ENCODE peak calls at places on chromosome 16, in seven cellular contexts. Z, M, K, B, Y, P and R are unnamed samples.

GRCh38 chr16:35147556-35148504 is 1688.4 kb downstream of the TP53TG3F start:
- DNase-seq in Z (peak; percentile 36), M (no peak), K (no peak), B (no peak), Y (no peak), P (peak; percentile 14), R (no peak)

GRCh38 chr16:72036098-72036497 is 18.2 kb upstream of the HP start:
- DNase-seq in Z (no peak), M (no peak), K (no peak), B (no peak), Y (no peak), P (no peak), R (no peak)

GRCh38 chr16:71610936-71611871 is 14.8 kb upstream of the MARVELD3 start:
- DNase-seq in Z (peak; percentile 72), M (peak; percentile 78), K (no peak), B (peak; percentile 26), Y (no peak), P (peak; percentile 83), R (peak; percentile 4)

GRCh38 chr16:75640598-75640997 is 6.9 kb downstream of the KARS1 start:
- DNase-seq in Z (no peak), M (no peak), K (no peak), B (no peak), Y (peak; percentile 55), P (no peak), R (no peak)

GRCh38 chr16:12016166-12016947 is 39.8 kb downstream of the SNX29 start:
- DNase-seq in Z (no peak), M (no peak), K (peak; percentile 34), B (no peak), Y (no peak), P (no peak), R (no peak)

GRCh38 chr16:81181013-81181720 is 57.3 kb upstream of the BCO1 start:
- DNase-seq in Z (peak; percentile 95), M (peak; percentile 98), K (peak; percentile 92), B (peak; percentile 88), Y (peak; percentile 89), P (peak; percentile 62), R (peak; percentile 89)

GRCh38 chr16:28503470-28504259 is 3.0 kb downstream of the IL27 start:
- DNase-seq in Z (no peak), M (no peak), K (no peak), B (no peak), Y (no peak), P (no peak), R (no peak)

GRCh38 chr16:30457743-30458560 is 12.3 kb upstream of the SEPHS2 start:
- DNase-seq in Z (no peak), M (no peak), K (no peak), B (no peak), Y (no peak), P (no peak), R (no peak)

GRCh38 chr16:25838724-25839186 is 147.0 kb downstream of the HS3ST4 start:
- DNase-seq in Z (peak; percentile 55), M (peak; percentile 81), K (peak; percentile 22), B (no peak), Y (peak; percentile 13), P (no peak), R (peak; percentile 5)

GRCh38 chr16:11060364-11060763 is 116.0 kb downstream of the CLEC16A start:
- DNase-seq in Z (no peak), M (no peak), K (no peak), B (no peak), Y (no peak), P (no peak), R (no peak)

GRCh38 chr16:71528257-71528656 is 2.0 kb downstream of the CHST4 start:
- DNase-seq in Z (no peak), M (no peak), K (no peak), B (no peak), Y (no peak), P (no peak), R (no peak)

GRCh38 chr16:23428351-23428750 is 24.6 kb downstream of the COG7 start:
- DNase-seq in Z (no peak), M (no peak), K (no peak), B (no peak), Y (no peak), P (no peak), R (no peak)

GRCh38 chr16:89484923-89485679 is 5.3 kb downstream of the ANKRD11 start:
- DNase-seq in Z (no peak), M (no peak), K (no peak), B (no peak), Y (no peak), P (no peak), R (no peak)

GRCh38 chr16:48102083-48103008 is 53.4 kb downstream of the ABCC12 start:
- DNase-seq in Z (no peak), M (no peak), K (no peak), B (no peak), Y (no peak), P (no peak), R (no peak)

GRCh38 chr16:30551781-30552180 is 6.4 kb downstream of the ZNF764 start:
- DNase-seq in Z (no peak), M (no peak), K (no peak), B (no peak), Y (no peak), P (peak; percentile 71), R (no peak)

GRCh38 chr16:60553316-60553801 is 1482.9 kb downstream of the CDH8 start:
- DNase-seq in Z (no peak), M (peak; percentile 33), K (no peak), B (no peak), Y (no peak), P (no peak), R (no peak)

GRCh38 chr16:56317998-56318912 is 107.1 kb downstream of the AMFR start:
- DNase-seq in Z (peak; percentile 93), M (peak; percentile 68), K (peak; percentile 45), B (peak; percentile 83), Y (peak; percentile 45), P (peak; percentile 82), R (peak; percentile 40)

GRCh38 chr16:29987371-29988085 is 7.9 kb downstream of the HIRIP3 start:
- DNase-seq in Z (no peak), M (no peak), K (no peak), B (no peak), Y (no peak), P (peak; percentile 39), R (no peak)

GRCh38 chr16:46852130-46852529 is 21.1 kb upstream of the C16orf87 start:
- DNase-seq in Z (no peak), M (no peak), K (no peak), B (no peak), Y (no peak), P (no peak), R (no peak)

DNA sequence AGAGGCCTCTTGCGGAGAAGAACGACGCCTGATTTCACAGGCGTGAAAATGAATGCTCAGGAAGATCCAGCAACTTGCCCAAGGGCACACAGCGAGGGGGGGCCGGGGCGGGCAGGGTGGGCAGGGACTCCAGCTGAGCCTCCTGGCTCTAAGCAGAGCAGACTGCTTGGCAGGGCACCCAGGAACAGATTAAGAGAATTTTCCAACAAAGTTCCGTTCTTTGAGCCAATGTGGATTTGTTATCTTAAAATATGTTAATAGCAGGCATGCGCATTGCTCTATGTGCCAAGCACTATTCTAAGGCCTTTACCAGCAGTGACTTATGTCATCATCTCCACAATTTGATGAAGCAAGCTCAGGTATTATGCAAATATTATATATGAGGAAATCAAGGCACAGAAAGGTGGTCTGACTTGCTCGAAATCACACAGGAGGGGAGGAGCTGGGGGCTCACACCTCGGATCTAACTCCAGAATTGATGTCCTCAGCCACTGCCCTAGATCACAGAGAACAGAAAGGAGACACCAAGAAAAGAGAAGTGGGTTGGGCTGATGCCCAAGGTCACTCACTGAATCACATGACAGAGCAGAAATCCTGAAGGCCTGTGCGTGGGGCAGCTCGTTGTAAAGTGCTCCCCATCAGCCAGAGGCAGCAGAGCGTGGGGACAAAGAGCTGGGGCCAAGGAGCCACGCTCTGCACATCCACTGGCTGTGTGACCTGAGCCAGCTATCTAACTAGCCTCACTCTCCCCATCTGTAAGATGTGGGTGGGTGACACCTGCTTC is 23.2 kb upstream of the MEAK7 start:
- DNase-seq in Z (peak; percentile 73), M (no peak), K (no peak), B (no peak), Y (no peak), P (peak; percentile 20), R (no peak)
- H3K4me3 ChIP-seq in Z (no peak overlapping the region), M (no peak overlapping the region), K (no peak overlapping the region), B (no peak overlapping the region), Y (no peak overlapping the region), P (peak overlapping the region; percentile 12), R (no peak overlapping the region)

GRCh38 chr16:3655030-3655790 is 719 bp downstream of the DNASE1 start:
- DNase-seq in Z (no peak), M (no peak), K (no peak), B (no peak), Y (no peak), P (peak; percentile 25), R (no peak)
- H3K4me3 ChIP-seq in Z (no peak overlapping the region), M (no peak overlapping the region), K (no peak overlapping the region), B (no peak overlapping the region), Y (no peak overlapping the region), P (no peak overlapping the region), R (no peak overlapping the region)

DNA sequence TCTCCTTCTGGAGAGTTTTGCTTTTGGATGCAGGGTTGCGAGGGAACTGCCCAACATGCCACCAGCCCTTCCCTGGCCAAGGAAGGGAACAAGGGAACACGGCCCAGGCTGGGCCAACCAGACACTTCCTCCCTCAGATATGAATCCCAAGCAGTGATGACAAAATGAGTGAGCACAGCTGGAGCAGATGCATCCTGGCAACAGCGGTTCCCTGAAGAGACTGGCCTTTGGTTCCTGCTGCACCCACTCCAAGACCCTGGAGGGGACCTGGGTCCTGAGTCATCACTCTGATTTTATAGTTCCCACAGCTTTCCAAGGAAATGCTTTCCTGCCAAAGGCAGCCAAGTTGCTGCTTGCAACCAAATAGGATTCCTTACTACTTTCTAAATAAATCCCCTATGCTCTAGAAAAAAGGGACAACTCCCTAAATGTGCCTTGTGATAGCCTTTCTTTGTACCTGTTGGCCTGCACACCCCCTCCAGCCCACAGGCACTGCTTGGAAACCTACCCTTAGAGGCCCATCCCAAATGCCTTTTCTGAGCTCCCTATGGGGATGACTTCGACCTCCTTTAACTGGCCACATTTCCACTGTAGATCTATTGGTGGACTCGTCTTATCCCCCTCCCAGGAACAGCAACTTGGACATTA is 5.3 kb downstream of the ST3GAL2 start:
- DNase-seq in Z (peak; percentile 84), M (no peak), K (peak; percentile 29), B (no peak), Y (no peak), P (no peak), R (peak; percentile 75)
- H3K4me3 ChIP-seq in Z (no peak overlapping the region), M (no peak overlapping the region), K (no peak overlapping the region), B (no peak overlapping the region), Y (no peak overlapping the region), P (no peak overlapping the region), R (no peak overlapping the region)

DNA sequence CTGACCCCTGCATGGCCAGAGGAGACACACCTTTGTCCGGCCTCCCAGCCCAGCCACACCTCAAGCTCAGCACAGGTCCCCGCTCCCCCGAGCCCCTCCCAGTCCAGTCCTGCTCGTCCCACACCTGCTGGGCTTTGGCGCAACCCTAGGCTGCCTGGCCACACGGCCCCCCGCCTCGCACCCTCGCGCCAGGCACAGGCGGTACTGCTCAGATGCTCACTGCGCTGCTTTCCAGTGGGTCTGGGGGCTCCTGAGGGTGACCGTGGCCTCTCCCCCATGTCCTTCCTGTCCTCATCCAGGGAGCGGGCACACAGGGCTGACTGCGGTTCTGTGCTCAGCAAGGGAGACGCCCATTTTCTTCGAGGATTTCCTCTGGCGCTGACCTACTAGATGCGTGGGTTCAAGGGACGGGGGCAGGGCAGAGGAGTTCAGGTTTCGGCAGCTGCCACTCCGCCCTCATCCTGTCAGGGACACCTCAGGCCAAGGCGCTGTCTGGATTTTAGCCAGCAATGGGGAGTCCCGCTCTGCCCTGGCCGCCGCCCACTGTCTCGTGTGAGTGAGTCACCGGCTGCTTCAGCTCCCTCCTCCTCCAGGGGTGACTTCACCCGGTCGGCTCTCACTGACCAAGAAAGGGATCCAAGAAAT is 118.0 kb upstream of the ZNF469 start:
- DNase-seq in Z (peak; percentile 98), M (peak; percentile 36), K (peak; percentile 78), B (peak; percentile 93), Y (peak; percentile 70), P (peak; percentile 95), R (peak; percentile 76)
- H3K4me3 ChIP-seq in Z (no peak overlapping the region), M (no peak overlapping the region), K (no peak overlapping the region), B (no peak overlapping the region), Y (no peak overlapping the region), P (peak overlapping the region; percentile 3), R (no peak overlapping the region)

GRCh38 chr16:68332411-68333121 is 21.7 kb downstream of the PRMT7 start:
- DNase-seq in Z (peak; percentile 82), M (no peak), K (peak; percentile 33), B (no peak), Y (peak; percentile 8), P (no peak), R (no peak)
- H3K4me3 ChIP-seq in Z (no peak overlapping the region), M (no peak overlapping the region), K (no peak overlapping the region), B (no peak overlapping the region), Y (no peak overlapping the region), P (no peak overlapping the region), R (no peak overlapping the region)